ENCODE peak calls at places on chromosomes 3 and 15, in five cellular contexts. X is HCT116, F is SK-N-SH, O is endothelial cell of umbilical vein, L is HepG2. W is an unnamed sample.

GRCh38 chr3:54243262-54243931 is 121.0 kb downstream of the CACNA2D3 start:
- DNase-seq in F (no peak), L (peak; percentile 17), O (no peak), X (no peak), W (no peak)

GRCh38 chr3:134376786-134377431 is 2.7 kb upstream of the AMOTL2 start:
- DNase-seq in F (no peak), L (no peak), O (no peak), X (no peak), W (no peak)

GRCh38 chr3:115808239-115808638 is 184.9 kb downstream of the GAP43 start:
- DNase-seq in O (no peak), X (no peak), L (no peak), F (no peak), W (peak; percentile 42)

GRCh38 chr3:188557230-188557629 is 403.3 kb downstream of the LPP start:
- DNase-seq in L (no peak), O (no peak), X (no peak), F (no peak), W (no peak)

GRCh38 chr3:108861401-108861800 is 38.8 kb downstream of the TRAT1 start:
- DNase-seq in O (no peak), F (no peak), L (no peak), X (no peak), W (no peak)

GRCh38 chr3:195123196-195123805 is 147.7 kb downstream of the XXYLT1 start:
- DNase-seq in O (no peak), X (no peak), L (no peak), F (peak; percentile 70), W (no peak)

GRCh38 chr3:105594219-105594618 is 227.5 kb downstream of the ALCAM start:
- DNase-seq in F (no peak), O (no peak), X (no peak), L (no peak), W (no peak)

GRCh38 chr15:35319354-35319753 is 226.6 kb downstream of the DPH6 start:
- DNase-seq in F (no peak), O (no peak), X (no peak), L (no peak), W (no peak)

GRCh38 chr15:26201177-26201858 is 338.2 kb upstream of the ATP10A start:
- DNase-seq in O (no peak), X (no peak), F (no peak), L (no peak), W (no peak)

GRCh38 chr15:73293773-73294172 is 75.0 kb downstream of the HCN4 start:
- DNase-seq in L (peak; percentile 59), F (no peak), X (no peak), O (no peak), W (no peak)

GRCh38 chr15:64521201-64521600 is 60.8 kb downstream of the ZNF609 start:
- DNase-seq in F (no peak), O (peak; percentile 66), L (no peak), X (no peak), W (no peak)

GRCh38 chr15:52040167-52040900 is 21.3 kb downstream of the MAPK6 start:
- DNase-seq in O (peak; percentile 21), L (no peak), X (no peak), F (no peak), W (no peak)

GRCh38 chr3:147930417-147930816 is 521.3 kb downstream of the ZIC1 start:
- DNase-seq in L (no peak), O (peak; percentile 71), F (no peak), X (no peak), W (no peak)

GRCh38 chr3:59486468-59486964 is 436.7 kb upstream of the CFAP20DC start:
- DNase-seq in L (no peak), X (no peak), F (no peak), O (no peak), W (no peak)

GRCh38 chr15:99441427-99441766 is 124.4 kb upstream of the MEF2A start:
- DNase-seq in O (no peak), F (peak; percentile 5), L (no peak), X (no peak), W (no peak)

GRCh38 chr3:32913790-32914446 is 37.5 kb upstream of the CCR4 start:
- DNase-seq in O (no peak), F (no peak), L (no peak), X (no peak), W (no peak)

GRCh38 chr15:57281357-57281756 is 94.9 kb upstream of the CGNL1 start:
- DNase-seq in O (no peak), L (no peak), F (no peak), X (no peak), W (no peak)

GRCh38 chr3:22377421-22377820 is 626.4 kb upstream of the ZNF385D start:
- DNase-seq in L (no peak), O (no peak), F (no peak), X (no peak), W (no peak)

GRCh38 chr3:196081834-196082470 is at the start of gene TFRC:
- DNase-seq in X (peak; percentile 90), F (peak; percentile 100), O (peak; percentile 87), L (peak; percentile 92), W (peak; percentile 91)

GRCh38 chr3:100525753-100526612 is 33.6 kb downstream of the TMEM45A start:
- DNase-seq in F (peak; percentile 60), O (no peak), L (no peak), X (peak; percentile 27), W (peak; percentile 91)

GRCh38 chr3:195154111-195154791 is 116.7 kb downstream of the XXYLT1 start:
- DNase-seq in F (no peak), L (no peak), O (peak; percentile 87), X (no peak), W (peak; percentile 45)

GRCh38 chr15:40097096-40097967 is 11.3 kb downstream of the BMF start:
- DNase-seq in F (no peak), L (no peak), O (no peak), X (no peak), W (no peak)

GRCh38 chr3:38306941-38307340 is 24.8 kb downstream of the SLC22A14 start:
- DNase-seq in X (no peak), F (no peak), O (no peak), L (no peak), W (no peak)

GRCh38 chr3:49199244-49199899 is 28.0 kb downstream of the KLHDC8B start:
- DNase-seq in X (no peak), F (peak; percentile 47), L (no peak), O (peak; percentile 83), W (no peak)

GRCh38 chr3:88219138-88219792 is 69.5 kb downstream of the C3orf38 start:
- DNase-seq in F (peak; percentile 28), O (peak; percentile 3), L (peak; percentile 69), X (no peak), W (peak; percentile 83)

GRCh38 chr3:174495928-174496327 is 363.2 kb upstream of the NAALADL2 start:
- DNase-seq in O (no peak), X (no peak), L (no peak), F (no peak), W (no peak)

GRCh38 chr3:157785071-157785826 is 282.0 kb upstream of the VEPH1 start:
- DNase-seq in F (peak; percentile 65), L (peak; percentile 30), O (no peak), X (peak; percentile 80), W (no peak)

GRCh38 chr3:13713396-13713795 is 164.5 kb downstream of the FBLN2 start:
- DNase-seq in L (no peak), X (no peak), F (no peak), O (no peak), W (no peak)

GRCh38 chr3:24608701-24609387 is 114.2 kb upstream of the THRB start:
- DNase-seq in O (no peak), L (no peak), F (no peak), X (no peak), W (no peak)

GRCh38 chr15:85854345-85855097 is 59.8 kb upstream of the KLHL25 start:
- DNase-seq in F (peak; percentile 78), X (peak; percentile 52), O (peak; percentile 65), L (peak; percentile 52), W (no peak)

GRCh38 chr3:24137958-24138875 is 193.1 kb downstream of the NR1D2 start:
- DNase-seq in X (no peak), L (no peak), O (no peak), F (no peak), W (no peak)

GRCh38 chr15:51796777-51797474 is 32.5 kb upstream of the TMOD3 start:
- DNase-seq in F (no peak), L (peak; percentile 52), O (no peak), X (no peak), W (no peak)

GRCh38 chr3:24387493-24387892 is 107.2 kb downstream of the THRB start:
- DNase-seq in X (no peak), F (no peak), O (no peak), L (no peak), W (no peak)

DNA sequence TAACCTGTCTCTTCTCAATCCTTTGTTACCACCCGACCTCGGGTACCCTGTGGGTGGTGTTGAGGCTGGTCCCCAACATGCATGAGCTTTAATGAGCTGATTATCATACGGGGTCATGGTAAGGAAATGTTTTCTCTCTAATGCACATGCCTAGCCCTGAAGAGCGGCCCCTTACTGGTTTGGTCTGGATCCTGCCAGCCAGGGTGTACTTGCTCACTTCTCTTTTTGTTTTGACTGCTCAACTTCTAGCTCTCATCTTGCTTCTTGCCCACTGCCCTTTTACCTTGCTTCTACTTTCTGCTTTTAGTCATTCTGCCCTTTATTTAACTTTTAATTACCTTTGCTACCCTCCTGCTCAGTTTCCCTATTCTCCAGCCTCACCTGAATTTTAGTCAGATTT is 44.3 kb upstream of the ACAD9 start:
- DNase-seq in O (no peak), X (no peak), L (no peak), F (no peak), W (no peak)
- H3K9ac ChIP-seq in O (no peak overlapping the region), X (no peak overlapping the region), L (no peak overlapping the region), F (no peak overlapping the region), W (no peak overlapping the region)

DNA sequence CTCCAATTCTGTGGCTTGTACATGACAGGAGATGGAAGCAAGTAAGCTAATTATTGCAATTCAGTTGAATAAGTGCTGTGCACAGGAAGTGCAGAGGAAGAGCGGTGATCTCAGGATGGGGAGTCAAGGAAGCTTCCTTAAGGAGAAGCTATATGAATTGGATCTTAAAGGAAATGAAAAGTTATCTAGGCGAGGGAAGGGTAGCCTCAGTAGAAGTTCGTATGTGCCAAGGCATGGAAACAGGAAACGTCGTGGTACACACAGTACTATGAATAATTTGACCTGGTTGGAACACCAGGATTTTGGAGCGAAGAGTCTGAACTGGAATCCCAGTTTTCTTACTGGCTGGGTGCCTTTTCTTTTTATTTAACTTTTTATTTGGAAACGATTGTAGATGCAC is 39.3 kb downstream of the ST6GAL1 start:
- DNase-seq in F (no peak), L (no peak), X (no peak), O (peak; percentile 53), W (no peak)
- TF ChIP-seq POLR2AphosphoS5 in F (no peak), L (no peak), X (no peak), O (peak; percentile 39), W (no peak)

GRCh38 chr15:93983501-93983900 is 247.9 kb upstream of the MCTP2 start:
- DNase-seq in F (no peak), O (no peak), X (no peak), L (no peak), W (no peak)
- H3K9ac ChIP-seq in F (no peak overlapping the region), O (no peak overlapping the region), X (no peak overlapping the region), L (no peak overlapping the region), W (no peak overlapping the region)

DNA sequence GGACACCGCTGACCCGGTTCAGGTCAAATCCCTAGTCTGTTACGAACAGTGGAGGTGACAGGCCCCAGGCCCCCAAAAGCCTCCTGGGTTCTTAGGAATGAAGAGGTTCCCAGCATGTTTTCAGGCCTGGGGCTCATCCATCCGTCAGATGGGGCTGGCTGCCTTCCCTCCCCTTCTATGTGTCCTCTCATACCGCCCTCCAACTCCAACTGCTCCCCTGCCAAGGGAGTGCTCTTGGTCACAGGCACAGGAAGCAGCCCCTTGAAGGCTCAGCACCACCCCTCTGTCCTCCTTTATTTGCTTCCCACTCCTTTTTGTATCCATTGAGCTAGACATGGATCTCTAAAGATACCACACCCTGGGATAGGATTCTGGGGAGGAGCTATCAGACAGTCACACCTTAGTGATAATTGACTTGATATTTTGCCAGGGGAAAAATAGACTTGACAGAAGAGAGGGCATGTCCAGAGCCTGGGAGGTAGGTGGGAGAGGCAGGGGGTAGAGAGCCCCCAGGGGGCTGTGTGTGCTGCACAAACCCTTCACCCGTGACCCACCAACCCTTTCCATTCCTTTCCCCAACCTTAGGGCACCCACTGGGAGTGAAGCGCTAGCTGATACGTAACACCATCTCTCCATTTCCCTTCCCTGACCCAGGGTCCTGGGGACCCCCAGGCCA is 10.7 kb upstream of the CSPG4 start:
- DNase-seq in L (no peak), F (peak; percentile 29), O (no peak), X (no peak), W (no peak)
- TF ChIP-seq POLR2AphosphoS5 in L (no peak), F (no peak), O (no peak), X (no peak), W (no peak)

W was measured in SK-N-MC.